ENCODE peak calls at places on chromosomes 13 and 19, in five cellular contexts. I, B, P, S and J are unnamed samples.

GRCh38 chr19:44746616-44746945 is 1.9 kb upstream of the BCL3 start:
- DNase-seq in I (no peak), B (no peak), P (no peak), S (peak; percentile 46), J (no peak)

GRCh38 chr13:110759710-110760109 is 46.2 kb downstream of the ING1 start:
- DNase-seq in I (peak; percentile 26), B (no peak), P (peak; percentile 50), S (no peak), J (no peak)

GRCh38 chr13:94251801-94252200 is 227.7 kb downstream of the DCT start:
- DNase-seq in I (no peak), B (no peak), P (no peak), S (no peak), J (no peak)

GRCh38 chr13:27208514-27208913 is 36.9 kb upstream of the USP12 start:
- DNase-seq in I (no peak), B (no peak), P (no peak), S (no peak), J (no peak)

GRCh38 chr19:39014037-39014436 is 18.3 kb downstream of the FBXO27 start:
- DNase-seq in I (no peak), B (peak; percentile 66), P (peak; percentile 5), S (no peak), J (no peak)

GRCh38 chr13:20191902-20192469 is 752 bp downstream of the GJB2 start:
- DNase-seq in I (no peak), B (peak; percentile 63), P (peak; percentile 42), S (peak; percentile 62), J (no peak)

GRCh38 chr19:54180691-54181091 is 7.7 kb upstream of the TMC4 start:
- DNase-seq in I (no peak), B (no peak), P (no peak), S (no peak), J (no peak)

GRCh38 chr19:19423322-19423721 is 17.8 kb downstream of the GATAD2A start:
- DNase-seq in I (no peak), B (no peak), P (no peak), S (no peak), J (no peak)

GRCh38 chr19:10007366-10007765 is 2.9 kb downstream of the COL5A3 start:
- DNase-seq in I (no peak), B (no peak), P (no peak), S (no peak), J (no peak)

GRCh38 chr13:93689333-93689732 is 462.7 kb downstream of the GPC6 start:
- DNase-seq in I (no peak), B (no peak), P (no peak), S (no peak), J (no peak)

GRCh38 chr19:3313199-3313575 is 53.2 kb upstream of the NFIC start:
- DNase-seq in I (no peak), B (no peak), P (no peak), S (no peak), J (no peak)

GRCh38 chr19:1373534-1374249 is 10.0 kb upstream of the NDUFS7 start:
- DNase-seq in I (no peak), B (no peak), P (no peak), S (no peak), J (no peak)

GRCh38 chr19:38039966-38040365 is 133.0 kb downstream of the SIPA1L3 start:
- DNase-seq in I (peak; percentile 66), B (no peak), P (peak; percentile 75), S (no peak), J (no peak)

GRCh38 chr13:51502206-51502651 is 49.4 kb upstream of the INTS6 start:
- DNase-seq in I (no peak), B (peak; percentile 82), P (peak; percentile 84), S (no peak), J (no peak)

GRCh38 chr13:21434588-21434987 is 24.5 kb downstream of the ZDHHC20 start:
- DNase-seq in I (no peak), B (no peak), P (peak; percentile 10), S (no peak), J (no peak)

GRCh38 chr13:49300716-49301589 is 53.2 kb downstream of the CDADC1 start:
- DNase-seq in I (peak; percentile 68), B (peak; percentile 85), P (peak; percentile 71), S (peak; percentile 82), J (no peak)

GRCh38 chr19:29630661-29631060 is 24.6 kb downstream of the POP4 start:
- DNase-seq in I (no peak), B (no peak), P (no peak), S (peak; percentile 5), J (no peak)

GRCh38 chr19:10315335-10316214 is at the start of gene FDX2:
- DNase-seq in I (peak; percentile 88), B (peak; percentile 91), P (peak; percentile 83), S (peak; percentile 94), J (peak; percentile 92)

GRCh38 chr13:63605962-63606361 is 2190.3 kb upstream of the PCDH20 start:
- DNase-seq in I (no peak), B (no peak), P (no peak), S (no peak), J (no peak)

GRCh38 chr13:71524245-71525002 is 342.6 kb downstream of the DACH1 start:
- DNase-seq in I (no peak), B (no peak), P (no peak), S (no peak), J (no peak)

DNA sequence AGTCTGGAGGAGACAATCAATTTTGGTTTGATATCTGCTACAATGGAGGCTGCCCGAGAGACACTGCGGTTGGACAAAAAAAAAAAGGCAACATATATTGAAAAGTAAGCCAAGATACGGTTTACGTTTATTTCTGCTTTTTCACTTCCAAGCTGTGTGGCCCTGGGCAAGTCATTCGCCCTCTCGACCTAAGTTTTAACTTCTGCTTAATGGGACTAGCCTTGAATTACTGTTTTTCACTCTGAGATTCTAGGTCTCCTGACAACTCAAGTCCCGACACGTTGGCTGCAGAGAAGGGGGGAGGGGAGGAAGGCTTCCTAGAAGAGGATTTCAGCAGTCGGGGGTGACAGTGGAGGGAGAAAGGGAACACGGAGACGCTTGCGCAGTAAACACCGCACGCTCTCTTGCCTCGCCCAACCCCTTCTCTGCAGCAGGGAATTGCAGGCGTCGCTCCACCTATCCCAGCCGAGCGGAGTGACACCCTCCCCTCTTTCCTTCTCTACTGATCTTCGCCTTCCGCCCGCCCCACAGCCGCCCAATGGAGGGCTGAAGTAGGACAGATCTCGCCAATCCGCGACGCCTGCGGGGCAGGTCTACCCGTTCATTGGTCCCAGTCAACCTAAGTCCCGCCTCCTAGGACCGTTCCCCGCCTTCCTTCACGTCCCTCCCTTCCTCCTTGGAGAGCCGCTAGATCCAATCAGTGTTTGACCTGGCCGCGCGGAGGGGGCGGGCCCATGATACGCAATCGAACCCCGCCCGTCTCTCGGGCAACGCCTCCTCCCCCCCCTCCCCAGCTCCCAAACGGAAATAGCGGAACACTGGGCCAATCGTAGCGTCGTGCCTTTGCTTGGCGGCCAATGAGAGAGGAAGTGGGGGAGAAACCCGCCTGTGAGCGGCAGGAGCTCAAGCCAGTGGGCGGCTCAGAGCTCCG is 529 bp upstream of the AP2A1 start:
- DNase-seq in I (peak; percentile 100), B (peak; percentile 100), P (peak; percentile 100), S (peak; percentile 100), J (peak; percentile 98)
- TF ChIP-seq CTCF in I (no peak), B (no peak), P (no peak), S (no peak), J (no peak)

DNA sequence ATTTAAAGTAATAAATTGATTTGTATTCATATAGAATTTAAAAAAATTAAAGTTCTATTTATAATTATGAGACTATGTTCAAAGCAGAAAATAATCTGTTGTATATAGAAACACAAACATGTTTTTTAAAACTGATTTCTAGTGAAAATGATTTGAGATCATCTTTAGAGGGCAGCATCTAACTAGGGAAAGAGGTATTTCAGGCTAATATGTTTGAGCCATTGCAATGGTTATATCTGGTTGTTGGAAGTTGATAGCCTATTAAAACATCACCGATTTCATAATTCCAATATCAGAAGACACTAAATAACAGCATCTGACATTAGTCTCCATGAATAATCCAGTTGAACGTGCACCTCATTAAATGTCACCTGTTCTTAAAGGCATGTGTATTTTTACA is 79.8 kb upstream of the SLITRK6 start:
- DNase-seq in I (no peak), B (no peak), P (peak; percentile 7), S (no peak), J (no peak)
- TF ChIP-seq CTCF in I (no peak), B (no peak), P (no peak), S (no peak), J (no peak)

GRCh38 chr13:99086149-99086868 is 108.4 kb upstream of the DOCK9 start:
- DNase-seq in I (peak; percentile 64), B (peak; percentile 62), P (peak; percentile 80), S (peak; percentile 77), J (no peak)

GRCh38 chr13:99085846-99086148 is 107.9 kb upstream of the DOCK9 start:
- DNase-seq in I (peak; percentile 24), B (no peak), P (no peak), S (no peak), J (no peak)

GRCh38 chr13:99087954-99088491 is 110.2 kb upstream of the DOCK9 start:
- DNase-seq in I (no peak), B (no peak), P (no peak), S (no peak), J (no peak)

GRCh38 chr13:99086869-99087129 is 108.9 kb upstream of the DOCK9 start:
- DNase-seq in I (peak; percentile 40), B (no peak), P (no peak), S (no peak), J (no peak)

DNA sequence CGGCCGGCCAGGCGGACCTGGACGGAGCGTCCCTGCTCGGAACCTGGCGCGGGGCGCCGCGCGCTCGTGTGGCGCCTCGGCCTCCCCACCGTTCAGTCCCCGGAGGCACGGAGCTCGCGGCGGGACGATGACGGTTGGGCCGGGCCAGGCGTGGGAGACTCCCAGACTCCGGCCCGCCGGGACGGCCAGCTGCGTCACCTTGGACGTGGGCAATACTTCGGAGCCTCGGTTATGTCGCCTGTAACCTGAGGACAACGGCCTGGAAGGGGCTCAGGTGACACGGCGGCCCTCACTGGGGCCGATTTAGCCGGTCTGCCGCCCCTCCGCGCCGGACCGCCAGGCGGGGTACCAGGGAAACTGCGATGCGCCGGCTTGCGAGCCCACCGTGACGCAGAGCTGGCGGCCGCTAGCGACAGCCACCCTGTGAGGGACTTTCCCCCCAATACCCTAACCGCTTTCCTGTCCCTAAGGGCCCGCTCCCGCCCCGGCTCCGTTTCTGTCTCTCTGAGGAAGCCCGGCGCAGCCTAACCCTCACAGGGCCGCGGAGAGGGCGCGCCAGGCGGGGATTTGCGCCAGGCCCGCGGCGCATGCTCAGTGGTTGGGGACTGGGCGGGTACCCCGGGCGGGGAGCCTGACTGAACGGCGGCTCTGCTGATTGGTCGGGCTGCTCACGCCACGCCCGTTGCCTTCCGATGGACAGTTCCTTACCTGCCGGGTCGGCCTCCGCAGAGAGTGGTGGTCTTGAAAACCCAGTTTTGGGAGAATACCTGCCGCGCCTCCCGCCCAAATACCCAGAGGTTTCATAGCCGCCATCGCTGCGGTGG is 109.5 kb upstream of the DOCK9 start:
- DNase-seq in I (peak; percentile 98), B (peak; percentile 91), P (peak; percentile 94), S (peak; percentile 96), J (peak; percentile 93)
- TF ChIP-seq CTCF in I (no peak), B (no peak), P (peak; percentile 17), S (peak; percentile 18), J (peak; percentile 66)

DNA sequence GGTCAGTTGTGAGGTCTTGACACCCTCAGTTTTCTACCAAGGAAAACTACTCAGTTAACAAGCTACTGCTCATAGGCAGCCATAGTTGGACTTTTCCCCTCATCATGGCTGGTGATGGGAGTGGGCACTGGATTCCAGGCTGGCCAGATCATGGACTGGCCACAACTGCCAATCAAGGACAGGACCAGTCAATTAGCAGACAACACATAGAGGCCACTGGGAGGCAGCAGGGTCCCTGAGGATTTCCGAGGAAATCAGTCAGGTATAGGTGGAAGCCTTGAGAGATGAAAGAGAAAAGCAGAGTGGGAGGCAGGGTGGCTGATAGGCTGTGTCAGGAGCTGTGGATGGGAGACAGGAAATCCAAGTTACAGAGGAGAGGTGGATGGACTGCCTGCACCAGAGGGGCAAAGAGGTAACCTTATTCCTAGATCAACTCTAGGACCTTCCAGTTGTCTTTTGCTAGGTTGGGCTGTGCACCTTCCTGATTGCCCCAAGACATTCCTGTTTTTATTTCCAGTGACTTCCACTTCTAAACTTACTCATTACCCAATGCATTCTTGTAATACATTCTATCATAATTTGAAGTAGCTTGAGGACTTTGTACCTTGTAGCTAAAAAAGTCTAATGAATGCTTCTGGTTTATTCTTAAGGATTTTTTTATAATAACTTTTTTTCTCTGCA is 361.8 kb downstream of the KCNRG start:
- DNase-seq in I (no peak), B (no peak), P (peak; percentile 35), S (no peak), J (no peak)
- TF ChIP-seq CTCF in I (no peak), B (no peak), P (peak; percentile 19), S (no peak), J (no peak)